ENCODE peak calls at places on chromosomes 5 and 9, in seven cellular contexts. J is gastrocnemius medialis, H is mammary epithelial cell, I is SK-N-SH, U is hepatocyte, F is sigmoid colon, L is WERI-Rb-1. V is an unnamed sample. For H3K27me3, the result is how much of the 10 kb centered on the place peaks cover.

GRCh38 chr9:16899611-16900010 is 29.1 kb upstream of the BNC2 start:
- DNase-seq in H (no peak), J (no peak), L (no peak), U (no peak), I (no peak), F (no peak), V (no peak)

GRCh38 chr5:151319334-151319733 is 15.8 kb upstream of the SLC36A3 start:
- DNase-seq in H (peak), F (peak), I (no peak), L (peak), U (peak), J (no peak), V (peak)

GRCh38 chr9:93088656-93089015 is 7.4 kb upstream of the CARD19 start:
- DNase-seq in I (peak), F (peak), H (no peak), U (no peak), J (no peak), L (no peak), V (no peak)

GRCh38 chr5:74672215-74672877 is 12.7 kb upstream of the HEXB start:
- DNase-seq in L (no peak), I (no peak), F (no peak), U (no peak), J (no peak), H (no peak), V (no peak)

GRCh38 chr5:126718246-126718868 is 58.6 kb upstream of the LMNB1 start:
- DNase-seq in L (no peak), U (peak), J (no peak), F (no peak), I (no peak), H (no peak), V (no peak)

GRCh38 chr5:163496286-163496685 is 9.1 kb upstream of the MAT2B start:
- DNase-seq in J (no peak), U (no peak), L (no peak), F (no peak), I (no peak), H (peak), V (peak)

GRCh38 chr5:21573915-21574314 is 1279.2 kb downstream of the CDH12 start:
- DNase-seq in F (no peak), H (no peak), J (no peak), U (no peak), L (no peak), I (no peak), V (no peak)

GRCh38 chr5:180820788-180821321 is 18.2 kb upstream of the MGAT1 start:
- DNase-seq in U (no peak), F (no peak), J (no peak), I (no peak), L (no peak), H (no peak), V (no peak)

GRCh38 chr5:168779333-168779732 is 200.2 kb upstream of the PANK3 start:
- DNase-seq in J (no peak), F (no peak), I (no peak), L (no peak), U (no peak), H (no peak), V (no peak)

GRCh38 chr5:137575847-137576246 is 76.7 kb upstream of the SPOCK1 start:
- DNase-seq in U (no peak), H (peak), L (no peak), F (no peak), I (no peak), J (no peak), V (peak)

GRCh38 chr9:76650692-76651091 is 113.5 kb upstream of the PCA3 start:
- DNase-seq in I (no peak), U (no peak), J (no peak), F (no peak), L (no peak), H (no peak), V (no peak)

GRCh38 chr9:26413625-26414024 is 479.0 kb downstream of the CAAP1 start:
- DNase-seq in F (no peak), L (no peak), J (no peak), U (no peak), I (no peak), H (no peak), V (no peak)

GRCh38 chr9:4030751-4031150 is 269.1 kb downstream of the GLIS3 start:
- DNase-seq in I (no peak), H (no peak), U (no peak), J (no peak), F (no peak), L (no peak), V (no peak)

GRCh38 chr9:127520941-127521918 is 69.9 kb downstream of the LRSAM1 start:
- DNase-seq in L (no peak), F (no peak), I (no peak), U (peak), J (no peak), H (no peak), V (no peak)

GRCh38 chr5:22889714-22890113 is 36.6 kb upstream of the CDH12 start:
- DNase-seq in I (no peak), H (no peak), L (no peak), F (no peak), U (no peak), J (no peak), V (peak)

GRCh38 chr9:6897207-6897822 is 139.5 kb downstream of the KDM4C start:
- DNase-seq in U (no peak), J (no peak), H (no peak), I (no peak), F (no peak), L (no peak), V (no peak)

GRCh38 chr9:74478606-74479005 is 18.5 kb upstream of the RORB start:
- DNase-seq in L (peak), U (no peak), F (no peak), J (no peak), I (no peak), H (no peak), V (no peak)

GRCh38 chr5:146528232-146528631 is 12.2 kb upstream of the GPR151 start:
- DNase-seq in F (no peak), U (no peak), J (no peak), L (peak), H (no peak), I (no peak), V (no peak)

GRCh38 chr9:107738789-107739188 is 249.2 kb upstream of the KLF4 start:
- DNase-seq in U (no peak), L (no peak), F (no peak), H (no peak), I (no peak), J (no peak), V (peak)

GRCh38 chr9:113857875-113858274 is 18.2 kb upstream of the ZNF618 start:
- DNase-seq in J (no peak), H (no peak), F (no peak), I (no peak), U (no peak), L (no peak), V (no peak)

GRCh38 chr9:97510797-97511761 is 9.6 kb downstream of the TMOD1 start:
- DNase-seq in H (peak), I (no peak), J (no peak), F (no peak), U (no peak), L (no peak), V (peak)

GRCh38 chr9:80605129-80605528 is 1033.4 kb downstream of the TLE4 start:
- DNase-seq in H (peak), U (peak), F (no peak), J (no peak), I (peak), L (no peak), V (peak)

GRCh38 chr9:135223831-135224230 is 136.4 kb downstream of the OLFM1 start:
- DNase-seq in L (no peak), U (no peak), J (no peak), I (no peak), F (peak), H (no peak), V (no peak)

GRCh38 chr5:6780802-6781391 is 67.7 kb downstream of the TENT4A start:
- DNase-seq in F (no peak), I (peak), H (no peak), J (no peak), U (no peak), L (peak), V (no peak)

GRCh38 chr5:124156408-124157027 is 589.9 kb downstream of the ZNF608 start:
- DNase-seq in I (no peak), H (no peak), L (no peak), U (no peak), F (no peak), J (no peak), V (no peak)

GRCh38 chr5:98099448-98100105 is 673.9 kb upstream of the RGMB start:
- DNase-seq in U (no peak), L (no peak), I (no peak), J (no peak), F (no peak), H (peak), V (no peak)

GRCh38 chr5:126004636-126005035 is 418.6 kb upstream of the GRAMD2B start:
- DNase-seq in F (no peak), I (no peak), J (no peak), U (no peak), H (no peak), L (peak), V (no peak)

GRCh38 chr9:122912671-122912963 is 506 bp downstream of the ZBTB6 start:
- DNase-seq in F (no peak), L (no peak), H (no peak), U (no peak), J (no peak), I (no peak), V (no peak)

GRCh38 chr9:122912964-122913673 is at the start of gene ZBTB6:
- DNase-seq in L (peak), H (peak), F (peak), I (peak), J (peak), U (peak), V (peak)
- TF ChIP-seq CTCF in L (peak), H (no peak), F (no peak), I (no peak), J (no peak), U (no peak), V (peak)

DNA sequence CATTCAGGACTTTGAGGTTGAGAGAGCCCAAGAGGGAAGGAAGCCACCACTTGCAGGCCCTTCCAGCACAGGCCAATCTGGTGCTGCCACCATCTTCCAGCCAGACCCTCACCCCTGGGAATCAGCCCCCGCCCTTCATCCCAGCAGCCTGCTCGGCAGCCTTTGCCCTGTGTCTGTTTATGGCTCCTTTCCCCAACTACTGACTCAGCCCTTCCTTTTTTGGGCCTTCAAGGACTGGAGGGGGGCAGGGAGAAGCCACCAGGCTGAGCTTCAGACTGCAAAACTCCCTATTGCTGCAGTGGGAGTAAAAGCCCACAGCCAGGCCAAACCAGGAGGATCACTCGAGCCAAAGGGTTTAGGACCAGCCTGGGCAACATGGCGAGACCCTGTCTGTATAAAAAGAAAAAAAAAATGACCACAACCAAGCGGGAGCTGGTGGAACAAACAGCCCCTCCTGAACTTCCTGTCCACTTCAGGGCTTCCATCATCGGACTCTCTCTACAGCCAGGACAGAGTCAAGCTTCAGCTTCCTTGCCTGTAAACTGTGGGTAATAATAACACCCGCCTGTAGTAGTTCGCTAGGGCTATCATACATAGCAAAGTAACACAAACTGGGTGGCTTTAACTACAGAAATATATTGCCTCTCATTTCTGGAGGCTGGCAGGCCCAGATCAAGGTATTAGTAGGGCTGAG is 85.9 kb upstream of the IL17B start:
- DNase-seq in H (no peak), F (peak), L (no peak), U (peak), I (no peak), J (no peak), V (no peak)
- H3K27ac ChIP-seq in H (no peak), F (peak), L (no peak), U (peak), I (peak), J (peak), V (no peak)

GRCh38 chr9:34971146-34971811 is 13.2 kb downstream of the PHF24 start:
- DNase-seq in F (no peak), H (no peak), J (no peak), L (no peak), I (no peak), U (no peak), V (no peak)
- H3K27me3 ChIP-seq in F (under half), H (under half), J (under half), L (under half), I (under half), U (under half), V (under half)

GRCh38 chr9:15513335-15513734 is 2.6 kb upstream of the PSIP1 start:
- DNase-seq in J (no peak), U (no peak), F (no peak), I (peak), L (peak), H (no peak), V (no peak)
- TF ChIP-seq CTCF in J (no peak), U (no peak), F (no peak), I (no peak), L (peak), H (peak), V (peak)

GRCh38 chr9:35727676-35728040 is 4.3 kb downstream of the TLN1 start:
- DNase-seq in I (no peak), L (no peak), H (no peak), F (no peak), J (no peak), U (no peak), V (no peak)
- H3K27ac ChIP-seq in I (peak), L (no peak), H (no peak), F (peak), J (peak), U (peak), V (no peak)

V was measured in foreskin keratinocyte.